ENCODE peak calls at places on chromosomes 2 and 18, in seven cellular contexts. T, P, L, Q, J, U and H are unnamed samples.

GRCh38 chr2:223835701-223836532 is 1.5 kb downstream of the AP1S3 start:
- DNase-seq in J (no peak), U (no peak), P (no peak), T (no peak), L (no peak), Q (peak), H (peak)

GRCh38 chr2:237731663-237732062 is 66.9 kb upstream of the RBM44 start:
- DNase-seq in J (peak), T (no peak), L (no peak), U (peak), P (no peak), Q (peak), H (no peak)

GRCh38 chr18:2223859-2224258 is 347.4 kb downstream of the METTL4 start:
- DNase-seq in J (peak), Q (peak), L (peak), P (no peak), U (peak), T (no peak), H (no peak)

GRCh38 chr2:230665263-230665691 is 47.4 kb upstream of the CAB39 start:
- DNase-seq in T (no peak), J (peak), U (no peak), L (no peak), Q (peak), P (no peak), H (no peak)

GRCh38 chr2:43129676-43130547 is 96.5 kb downstream of the ZFP36L2 start:
- DNase-seq in J (peak), Q (no peak), L (no peak), T (peak), U (no peak), P (peak), H (no peak)

GRCh38 chr2:203830294-203831055 is 37.1 kb upstream of the CTLA4 start:
- DNase-seq in T (no peak), P (no peak), J (peak), U (no peak), Q (no peak), L (no peak), H (no peak)

GRCh38 chr2:238963164-238963969 is 115.5 kb downstream of the TWIST2 start:
- DNase-seq in J (no peak), T (no peak), P (no peak), L (no peak), U (no peak), Q (no peak), H (no peak)

GRCh38 chr2:21118302-21118920 is 5.4 kb upstream of the TDRD15 start:
- DNase-seq in J (peak), Q (peak), T (peak), L (peak), P (no peak), U (no peak), H (peak)

GRCh38 chr2:70981421-70981820 is 3.0 kb downstream of the ANKRD53 start:
- DNase-seq in P (no peak), Q (no peak), J (no peak), U (no peak), T (no peak), L (no peak), H (no peak)

GRCh38 chr2:120287183-120288015 is 34.7 kb downstream of the RALB start:
- DNase-seq in L (no peak), J (peak), P (no peak), Q (peak), U (peak), T (no peak), H (peak)